ENCODE peak calls at places on chromosomes 11 and 22, in ten cellular contexts. One of them, this sample, is unnamed.

GRCh38 chr11:16902182-16902581 is 112.0 kb downstream of the PLEKHA7 start:
- DNase-seq in endodermal cell: no peak
- DNase-seq in heart left ventricle: no peak
- DNase-seq in A549: no peak
- DNase-seq in breast epithelium: no peak
- DNase-seq in uterus: no peak
- DNase-seq in body of pancreas: no peak
- DNase-seq in tibial artery: no peak
- DNase-seq in PC-3: peak; percentile 77
- DNase-seq in left ventricle myocardium inferior: no peak
- DNase-seq in this sample: no peak

GRCh38 chr11:92225563-92226308 is 1.1 kb downstream of the FAT3 start:
- DNase-seq in PC-3: no peak
- DNase-seq in uterus: no peak
- DNase-seq in body of pancreas: no peak
- DNase-seq in left ventricle myocardium inferior: no peak
- DNase-seq in heart left ventricle: no peak
- DNase-seq in tibial artery: peak; percentile 36
- DNase-seq in endodermal cell: peak; percentile 85
- DNase-seq in breast epithelium: no peak
- DNase-seq in A549: no peak
- DNase-seq in this sample: no peak

GRCh38 chr11:120710354-120711187 is 199.0 kb downstream of the GRIK4 start:
- DNase-seq in body of pancreas: peak; percentile 31
- DNase-seq in heart left ventricle: no peak
- DNase-seq in breast epithelium: no peak
- DNase-seq in tibial artery: peak; percentile 47
- DNase-seq in PC-3: peak; percentile 79
- DNase-seq in left ventricle myocardium inferior: no peak
- DNase-seq in uterus: peak; percentile 69
- DNase-seq in endodermal cell: peak; percentile 79
- DNase-seq in A549: no peak
- DNase-seq in this sample: no peak

GRCh38 chr11:10916674-10917073 is 58.8 kb upstream of the ZBED5 start:
- DNase-seq in body of pancreas: no peak
- DNase-seq in endodermal cell: no peak
- DNase-seq in left ventricle myocardium inferior: no peak
- DNase-seq in A549: no peak
- DNase-seq in tibial artery: no peak
- DNase-seq in PC-3: no peak
- DNase-seq in uterus: no peak
- DNase-seq in breast epithelium: no peak
- DNase-seq in heart left ventricle: no peak
- DNase-seq in this sample: no peak

GRCh38 chr22:48644997-48645396 is 1182.7 kb downstream of the BRD1 start:
- DNase-seq in uterus: no peak
- DNase-seq in heart left ventricle: no peak
- DNase-seq in breast epithelium: no peak
- DNase-seq in body of pancreas: no peak
- DNase-seq in PC-3: no peak
- DNase-seq in tibial artery: no peak
- DNase-seq in endodermal cell: no peak
- DNase-seq in left ventricle myocardium inferior: no peak
- DNase-seq in A549: no peak
- DNase-seq in this sample: no peak

GRCh38 chr22:48694296-48694883 is 1133.3 kb downstream of the BRD1 start:
- DNase-seq in uterus: no peak
- DNase-seq in tibial artery: no peak
- DNase-seq in A549: no peak
- DNase-seq in heart left ventricle: no peak
- DNase-seq in endodermal cell: no peak
- DNase-seq in left ventricle myocardium inferior: no peak
- DNase-seq in PC-3: no peak
- DNase-seq in body of pancreas: no peak
- DNase-seq in breast epithelium: no peak
- DNase-seq in this sample: peak; percentile 39

GRCh38 chr11:27842290-27842689 is 142.0 kb upstream of the BDNF start:
- DNase-seq in body of pancreas: no peak
- DNase-seq in breast epithelium: no peak
- DNase-seq in PC-3: no peak
- DNase-seq in endodermal cell: no peak
- DNase-seq in tibial artery: no peak
- DNase-seq in uterus: no peak
- DNase-seq in heart left ventricle: no peak
- DNase-seq in left ventricle myocardium inferior: no peak
- DNase-seq in A549: no peak
- DNase-seq in this sample: no peak

GRCh38 chr22:28141614-28142013 is 222.6 kb upstream of the PITPNB start:
- DNase-seq in uterus: no peak
- DNase-seq in endodermal cell: no peak
- DNase-seq in tibial artery: no peak
- DNase-seq in heart left ventricle: no peak
- DNase-seq in body of pancreas: no peak
- DNase-seq in left ventricle myocardium inferior: no peak
- DNase-seq in A549: no peak
- DNase-seq in PC-3: peak; percentile 8
- DNase-seq in breast epithelium: no peak
- DNase-seq in this sample: no peak

GRCh38 chr11:122189259-122189658 is 73.2 kb upstream of the BLID start:
- DNase-seq in breast epithelium: no peak
- DNase-seq in body of pancreas: no peak
- DNase-seq in PC-3: peak; percentile 98
- DNase-seq in tibial artery: no peak
- DNase-seq in uterus: no peak
- DNase-seq in left ventricle myocardium inferior: no peak
- DNase-seq in endodermal cell: no peak
- DNase-seq in heart left ventricle: no peak
- DNase-seq in A549: peak; percentile 82
- DNase-seq in this sample: no peak

GRCh38 chr11:13647391-13647790 is 21.1 kb upstream of the FAR1 start:
- DNase-seq in breast epithelium: no peak
- DNase-seq in PC-3: peak; percentile 25
- DNase-seq in body of pancreas: no peak
- DNase-seq in A549: no peak
- DNase-seq in tibial artery: no peak
- DNase-seq in left ventricle myocardium inferior: no peak
- DNase-seq in heart left ventricle: no peak
- DNase-seq in uterus: no peak
- DNase-seq in endodermal cell: no peak
- DNase-seq in this sample: no peak

GRCh38 chr11:46766656-46767055 is 47.6 kb downstream of the F2 start:
- DNase-seq in uterus: no peak
- DNase-seq in endodermal cell: no peak
- DNase-seq in breast epithelium: no peak
- DNase-seq in PC-3: no peak
- DNase-seq in body of pancreas: no peak
- DNase-seq in left ventricle myocardium inferior: no peak
- DNase-seq in A549: no peak
- DNase-seq in heart left ventricle: no peak
- DNase-seq in tibial artery: no peak
- DNase-seq in this sample: no peak

GRCh38 chr11:75068559-75068958 is 28.1 kb downstream of the OR2AT4 start:
- DNase-seq in uterus: no peak
- DNase-seq in tibial artery: no peak
- DNase-seq in breast epithelium: no peak
- DNase-seq in heart left ventricle: no peak
- DNase-seq in left ventricle myocardium inferior: no peak
- DNase-seq in endodermal cell: no peak
- DNase-seq in body of pancreas: no peak
- DNase-seq in A549: no peak
- DNase-seq in PC-3: no peak
- DNase-seq in this sample: no peak

GRCh38 chr11:63738720-63739360 is 29.7 kb downstream of the ZFTA start:
- DNase-seq in heart left ventricle: peak; percentile 60
- DNase-seq in endodermal cell: peak; percentile 90
- DNase-seq in body of pancreas: peak; percentile 76
- DNase-seq in uterus: peak; percentile 68
- DNase-seq in left ventricle myocardium inferior: peak; percentile 63
- DNase-seq in breast epithelium: peak; percentile 78
- DNase-seq in tibial artery: peak; percentile 92
- DNase-seq in PC-3: peak; percentile 96
- DNase-seq in A549: peak; percentile 83
- DNase-seq in this sample: peak; percentile 52

GRCh38 chr11:66318576-66318970 is 1.7 kb upstream of the CD248 start:
- DNase-seq in uterus: peak; percentile 59
- DNase-seq in heart left ventricle: no peak
- DNase-seq in A549: no peak
- DNase-seq in tibial artery: no peak
- DNase-seq in breast epithelium: no peak
- DNase-seq in body of pancreas: no peak
- DNase-seq in PC-3: no peak
- DNase-seq in left ventricle myocardium inferior: no peak
- DNase-seq in endodermal cell: no peak
- DNase-seq in this sample: no peak

GRCh38 chr11:113555071-113555739 is 80.0 kb upstream of the DRD2 start:
- DNase-seq in endodermal cell: peak; percentile 42
- DNase-seq in PC-3: no peak
- DNase-seq in heart left ventricle: no peak
- DNase-seq in tibial artery: no peak
- DNase-seq in uterus: no peak
- DNase-seq in breast epithelium: no peak
- DNase-seq in left ventricle myocardium inferior: no peak
- DNase-seq in body of pancreas: no peak
- DNase-seq in A549: no peak
- DNase-seq in this sample: no peak

GRCh38 chr11:13214276-13214865 is 63.2 kb upstream of the BMAL1 start:
- DNase-seq in body of pancreas: no peak
- DNase-seq in heart left ventricle: no peak
- DNase-seq in endodermal cell: no peak
- DNase-seq in tibial artery: no peak
- DNase-seq in breast epithelium: no peak
- DNase-seq in PC-3: no peak
- DNase-seq in A549: no peak
- DNase-seq in left ventricle myocardium inferior: no peak
- DNase-seq in uterus: no peak
- DNase-seq in this sample: no peak

GRCh38 chr11:118263694-118264567 is at the start of gene MPZL2:
- DNase-seq in tibial artery: peak; percentile 26
- DNase-seq in PC-3: peak; percentile 95
- DNase-seq in left ventricle myocardium inferior: peak; percentile 20
- DNase-seq in breast epithelium: peak; percentile 66
- DNase-seq in endodermal cell: peak; percentile 82
- DNase-seq in uterus: no peak
- DNase-seq in body of pancreas: peak; percentile 87
- DNase-seq in heart left ventricle: peak; percentile 39
- DNase-seq in A549: no peak
- DNase-seq in this sample: peak; percentile 82
- H3K4me3 ChIP-seq in tibial artery: peak within 1 kb of the TSS; percentile 45
- H3K4me3 ChIP-seq in PC-3: peak within 1 kb of the TSS; percentile 82
- H3K4me3 ChIP-seq in left ventricle myocardium inferior: peak within 1 kb of the TSS; percentile 64
- H3K4me3 ChIP-seq in breast epithelium: peak within 1 kb of the TSS; percentile 70
- H3K4me3 ChIP-seq in endodermal cell: peak within 1 kb of the TSS; percentile 68
- H3K4me3 ChIP-seq in uterus: peak within 1 kb of the TSS; percentile 18
- H3K4me3 ChIP-seq in body of pancreas: peak within 1 kb of the TSS; percentile 9
- H3K4me3 ChIP-seq in heart left ventricle: peak within 1 kb of the TSS; percentile 59
- H3K4me3 ChIP-seq in A549: no peak within 1 kb of the TSS
- H3K4me3 ChIP-seq in this sample: peak within 1 kb of the TSS; percentile 46

GRCh38 chr22:31933816-31934482 is 10.4 kb upstream of the YWHAH start:
- DNase-seq in heart left ventricle: no peak
- DNase-seq in endodermal cell: no peak
- DNase-seq in A549: no peak
- DNase-seq in uterus: no peak
- DNase-seq in body of pancreas: peak; percentile 38
- DNase-seq in breast epithelium: no peak
- DNase-seq in tibial artery: no peak
- DNase-seq in PC-3: no peak
- DNase-seq in left ventricle myocardium inferior: no peak
- DNase-seq in this sample: no peak
- TF ChIP-seq CTCF in heart left ventricle: no peak
- TF ChIP-seq CTCF in endodermal cell: no peak
- TF ChIP-seq CTCF in A549: no peak
- TF ChIP-seq CTCF in uterus: no peak
- TF ChIP-seq CTCF in body of pancreas: no peak
- TF ChIP-seq CTCF in breast epithelium: no peak
- TF ChIP-seq CTCF in tibial artery: no peak
- TF ChIP-seq CTCF in PC-3: no peak
- TF ChIP-seq CTCF in left ventricle myocardium inferior: no peak
- TF ChIP-seq CTCF in this sample: no peak

DNA sequence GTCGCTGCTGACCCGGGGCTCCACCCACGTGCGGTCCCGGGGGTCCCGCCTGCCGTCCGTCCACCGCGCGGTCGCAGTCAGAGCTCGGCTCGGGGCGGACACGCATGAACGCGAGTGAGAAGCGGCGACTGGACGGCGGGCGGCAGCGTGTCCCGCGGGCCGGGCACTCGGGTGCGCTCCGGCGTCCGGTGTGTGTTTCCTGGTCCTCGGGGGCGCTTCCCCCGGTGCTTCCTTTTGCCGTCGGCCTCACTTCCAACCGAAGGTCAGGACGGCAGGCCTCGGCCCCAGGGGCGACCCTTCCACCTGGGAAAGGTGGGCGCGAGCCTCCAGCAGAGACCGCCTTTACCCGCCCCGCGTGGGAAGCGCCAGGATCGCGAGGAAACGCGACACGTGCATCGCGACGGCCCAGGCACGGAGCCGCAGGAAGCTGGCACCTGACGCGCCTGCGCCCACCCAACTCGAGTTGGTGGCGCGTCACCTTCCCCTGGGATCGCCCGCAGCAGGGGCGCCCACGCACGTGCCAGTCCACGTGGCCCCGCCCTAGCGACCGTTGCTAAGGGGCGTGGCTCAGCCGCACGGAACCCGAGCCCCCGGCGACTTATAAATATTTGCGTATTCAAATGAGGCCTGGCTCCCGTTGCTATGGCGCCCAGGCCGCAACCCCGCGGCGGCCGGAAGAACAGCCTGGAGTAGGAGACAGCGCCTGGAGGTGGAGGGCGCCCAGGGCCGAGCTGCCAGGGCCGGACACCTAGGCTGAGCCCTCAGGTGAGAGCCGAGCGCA is at the start of gene LRRC56:
- DNase-seq in PC-3: peak; percentile 86
- DNase-seq in heart left ventricle: peak; percentile 74
- DNase-seq in uterus: peak; percentile 70
- DNase-seq in endodermal cell: peak; percentile 93
- DNase-seq in A549: peak; percentile 51
- DNase-seq in body of pancreas: peak; percentile 94
- DNase-seq in tibial artery: peak; percentile 65
- DNase-seq in left ventricle myocardium inferior: peak; percentile 74
- DNase-seq in breast epithelium: peak; percentile 83
- DNase-seq in this sample: peak; percentile 92
- H3K4me3 ChIP-seq in PC-3: peak within 1 kb of the TSS; percentile 62
- H3K4me3 ChIP-seq in heart left ventricle: peak within 1 kb of the TSS; percentile 86
- H3K4me3 ChIP-seq in uterus: no peak within 1 kb of the TSS
- H3K4me3 ChIP-seq in endodermal cell: peak within 1 kb of the TSS; percentile 77
- H3K4me3 ChIP-seq in A549: no peak within 1 kb of the TSS
- H3K4me3 ChIP-seq in body of pancreas: peak within 1 kb of the TSS; percentile 13
- H3K4me3 ChIP-seq in tibial artery: peak within 1 kb of the TSS; percentile 98
- H3K4me3 ChIP-seq in left ventricle myocardium inferior: peak within 1 kb of the TSS; percentile 94
- H3K4me3 ChIP-seq in breast epithelium: peak within 1 kb of the TSS; percentile 74
- H3K4me3 ChIP-seq in this sample: peak within 1 kb of the TSS; percentile 12

DNA sequence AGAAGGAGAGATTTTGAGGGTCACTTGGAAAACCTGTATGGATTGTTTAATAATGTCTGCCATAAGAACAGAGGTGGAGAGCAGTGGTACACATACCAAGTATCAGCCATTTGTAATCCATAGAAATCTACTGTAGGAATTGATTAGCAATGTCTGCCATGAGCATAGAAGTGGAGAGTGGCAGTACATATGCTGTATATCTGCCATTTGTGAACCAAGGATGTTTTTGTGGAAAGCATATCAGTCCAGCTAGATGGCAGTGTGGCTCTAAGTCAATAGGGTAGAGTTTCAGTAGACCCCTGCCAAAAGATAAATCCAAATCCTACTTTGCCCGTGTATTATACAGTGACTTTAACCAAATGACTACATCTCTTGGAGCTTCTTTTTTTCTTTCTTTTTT is 82.9 kb upstream of the SEZ6L start:
- DNase-seq in uterus: no peak
- DNase-seq in breast epithelium: no peak
- DNase-seq in tibial artery: no peak
- DNase-seq in endodermal cell: no peak
- DNase-seq in body of pancreas: no peak
- DNase-seq in heart left ventricle: no peak
- DNase-seq in left ventricle myocardium inferior: no peak
- DNase-seq in A549: no peak
- DNase-seq in PC-3: no peak
- DNase-seq in this sample: no peak
- TF ChIP-seq CTCF in uterus: no peak
- TF ChIP-seq CTCF in breast epithelium: peak; percentile 9
- TF ChIP-seq CTCF in tibial artery: no peak
- TF ChIP-seq CTCF in endodermal cell: peak; percentile 18
- TF ChIP-seq CTCF in body of pancreas: no peak
- TF ChIP-seq CTCF in heart left ventricle: no peak
- TF ChIP-seq CTCF in left ventricle myocardium inferior: peak; percentile 44
- TF ChIP-seq CTCF in A549: no peak
- TF ChIP-seq CTCF in PC-3: no peak
- TF ChIP-seq CTCF in this sample: no peak